ENCODE peak calls at places on chromosome 21, in nine cellular contexts. N is ovary, U is IMR-90, E is body of pancreas, O is stomach, I is sigmoid colon, F is esophagus squamous epithelium, S is uterus, Y is testis. M is an unnamed sample. For H3K36me3, the result is how much of the 10 kb centered on the place peaks cover.

GRCh38 chr21:26846036-26846931 is 1.1 kb upstream of the ADAMTS1 start:
- DNase-seq in N (peak), U (peak), E (peak), O (peak), I (peak), F (no peak), S (peak), Y (peak), M (peak)

GRCh38 chr21:25984538-25984937 is 186.0 kb downstream of the APP start:
- DNase-seq in N (no peak), U (no peak), E (no peak), O (no peak), I (no peak), F (no peak), S (no peak), Y (no peak), M (no peak)

GRCh38 chr21:28235169-28235892 is 757.3 kb downstream of the LTN1 start:
- DNase-seq in N (no peak), U (no peak), E (peak), O (no peak), I (peak), F (no peak), S (no peak), Y (peak), M (no peak)

GRCh38 chr21:29529139-29529538 is 230.4 kb downstream of the BACH1 start:
- DNase-seq in N (no peak), U (no peak), E (no peak), O (no peak), I (no peak), F (no peak), S (no peak), Y (no peak), M (no peak)

GRCh38 chr21:37531402-37532042 is 164.9 kb downstream of the DYRK1A start:
- DNase-seq in N (peak), U (no peak), E (peak), O (peak), I (no peak), F (no peak), S (no peak), Y (no peak), M (peak)

GRCh38 chr21:29091032-29091431 is 17.6 kb upstream of the CCT8 start:
- DNase-seq in N (no peak), U (peak), E (no peak), O (no peak), I (no peak), F (no peak), S (no peak), Y (no peak), M (no peak)

GRCh38 chr21:25956993-25957714 is 213.4 kb downstream of the APP start:
- DNase-seq in N (no peak), U (peak), E (no peak), O (no peak), I (no peak), F (no peak), S (no peak), Y (no peak), M (no peak)

GRCh38 chr21:32004281-32004680 is 131.5 kb downstream of the HUNK start:
- DNase-seq in N (no peak), U (no peak), E (no peak), O (no peak), I (no peak), F (no peak), S (no peak), Y (no peak), M (no peak)

GRCh38 chr21:46151989-46152938 is 3.1 kb downstream of the FTCD start:
- DNase-seq in N (peak), U (no peak), E (peak), O (peak), I (peak), F (no peak), S (peak), Y (peak), M (no peak)

GRCh38 chr21:42062543-42063022 is 8.5 kb upstream of the UMODL1 start:
- DNase-seq in N (no peak), U (no peak), E (peak), O (peak), I (no peak), F (peak), S (no peak), Y (peak), M (peak)

GRCh38 chr21:42061195-42061865 is 9.8 kb upstream of the UMODL1 start:
- DNase-seq in N (no peak), U (no peak), E (no peak), O (no peak), I (peak), F (no peak), S (no peak), Y (no peak), M (peak)

GRCh38 chr21:42063206-42063577 is 7.9 kb upstream of the UMODL1 start:
- DNase-seq in N (no peak), U (no peak), E (peak), O (peak), I (no peak), F (no peak), S (no peak), Y (no peak), M (peak)

GRCh38 chr21:42061866-42062542 is 9.1 kb upstream of the UMODL1 start:
- DNase-seq in N (no peak), U (no peak), E (no peak), O (no peak), I (no peak), F (no peak), S (no peak), Y (no peak), M (peak)

GRCh38 chr21:42063578-42064521 is 7.3 kb upstream of the UMODL1 start:
- DNase-seq in N (no peak), U (no peak), E (peak), O (peak), I (no peak), F (no peak), S (no peak), Y (no peak), M (peak)
- TF ChIP-seq POLR2A in N (no peak), U (no peak), E (no peak), O (no peak), I (no peak), F (no peak), S (no peak), Y (no peak), M (no peak)

DNA sequence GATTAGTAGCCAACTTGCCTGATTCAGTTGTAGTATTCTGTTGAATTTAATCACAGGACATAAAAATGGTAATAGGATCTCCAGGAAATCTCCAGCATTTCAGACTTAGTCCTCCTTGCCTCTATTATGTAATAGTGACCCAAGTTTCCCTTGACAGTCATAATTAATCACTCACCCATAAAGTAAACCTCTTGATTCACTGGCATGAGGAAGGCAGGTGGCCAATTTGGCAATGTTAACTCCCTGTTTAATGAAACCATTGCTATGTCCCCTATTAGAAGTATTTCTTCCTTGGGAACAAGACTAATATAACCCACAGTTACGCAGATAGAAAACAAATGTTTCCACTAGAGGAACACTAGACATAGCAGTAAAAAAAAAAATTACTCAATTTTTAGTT is 604.8 kb upstream of the CXADR start:
- DNase-seq in N (no peak), U (no peak), E (no peak), O (no peak), I (peak), F (no peak), S (peak), Y (no peak), M (no peak)
- H3K36me3 ChIP-seq in N (under half), U (under half), E (under half), O (under half), I (under half), F (under half), S (under half), Y (under half), M (under half)

DNA sequence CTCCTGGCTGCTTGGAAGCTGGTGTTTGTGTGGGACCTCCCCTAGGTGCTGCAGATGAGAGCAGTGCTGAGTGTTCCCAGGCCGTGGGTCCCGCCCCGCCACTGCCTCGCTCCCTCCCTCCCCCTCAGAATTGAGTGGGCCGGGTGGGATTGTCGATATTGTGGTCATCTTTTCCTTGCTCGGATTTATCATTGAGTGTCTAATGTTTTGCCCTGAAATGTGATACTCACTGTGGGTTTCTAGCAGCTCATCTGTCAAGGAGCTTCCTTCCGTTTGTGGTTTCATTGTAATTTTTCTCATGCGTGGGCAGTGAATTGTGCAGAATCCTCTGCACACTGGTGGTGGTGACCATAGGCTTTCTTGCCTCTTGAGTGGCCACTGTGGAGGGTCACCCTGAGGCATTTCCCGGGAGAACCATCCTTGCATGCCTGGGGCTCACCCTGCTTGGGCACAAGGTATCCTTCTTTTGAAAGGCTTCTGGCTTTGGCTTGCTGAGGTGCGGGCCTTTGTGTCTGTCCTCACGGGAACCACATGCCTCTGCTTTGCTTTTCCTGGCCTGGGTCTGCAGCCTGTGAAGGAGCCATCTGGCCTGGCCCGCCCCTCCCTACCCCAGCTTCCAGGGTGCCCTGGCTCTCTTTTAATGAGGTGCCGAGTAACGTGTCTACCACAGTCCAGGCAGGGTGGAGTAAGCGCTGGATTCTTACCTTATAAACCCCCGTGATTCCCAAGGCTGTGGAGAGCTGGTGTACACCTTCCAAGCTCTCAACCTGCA is 25.6 kb downstream of the SLX9 start:
- DNase-seq in N (no peak), U (peak), E (no peak), O (no peak), I (no peak), F (no peak), S (no peak), Y (no peak), M (no peak)
- H3K27ac ChIP-seq in N (no peak), U (peak), E (no peak), O (peak), I (peak), F (no peak), S (no peak), Y (no peak), M (no peak)

GRCh38 chr21:43591468-43592050 is 67.7 kb downstream of the HSF2BP start:
- DNase-seq in N (no peak), U (no peak), E (no peak), O (no peak), I (no peak), F (no peak), S (no peak), Y (no peak), M (no peak)
- TF ChIP-seq POLR2A in N (no peak), U (no peak), E (no peak), O (no peak), I (no peak), F (no peak), S (no peak), Y (no peak), M (no peak)

DNA sequence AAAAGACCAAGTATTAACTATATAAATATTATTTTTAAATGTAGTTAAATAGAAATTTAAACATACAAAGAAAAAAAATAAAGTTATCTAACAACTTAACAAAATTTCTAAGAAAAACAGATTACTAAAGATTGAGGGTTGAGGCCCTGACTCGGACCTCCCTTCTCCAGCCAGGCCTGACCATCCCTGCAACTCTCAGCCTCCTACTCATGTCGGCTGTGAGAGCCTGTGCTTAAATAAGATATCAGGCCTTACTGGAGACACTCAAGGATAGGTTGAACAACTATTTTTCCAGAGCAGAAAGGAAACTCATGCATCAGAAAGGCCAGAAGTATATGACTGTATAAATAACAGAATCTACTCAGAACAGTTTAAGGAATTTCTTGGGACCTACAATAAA is 33.0 kb upstream of the PSMG1 start:
- DNase-seq in N (no peak), U (no peak), E (no peak), O (no peak), I (no peak), F (no peak), S (no peak), Y (no peak), M (no peak)
- H3K36me3 ChIP-seq in N (under half), U (under half), E (under half), O (half or more), I (under half), F (under half), S (under half), Y (under half), M (under half)

GRCh38 chr21:36073181-36073580 is 3.4 kb downstream of the CBR1 start:
- DNase-seq in N (no peak), U (no peak), E (no peak), O (peak), I (no peak), F (no peak), S (no peak), Y (no peak), M (no peak)
- H3K27ac ChIP-seq in N (no peak), U (no peak), E (no peak), O (peak), I (no peak), F (peak), S (no peak), Y (no peak), M (no peak)

M was measured in transverse colon.